ENCODE peak calls at places on chromosomes 4 and X, in five cellular contexts. L is H7, Z is NCI-H510A treated with DMSO at 0.1 percent for 48 hours, P is DMS79, T is NCI-H2029 treated with DMSO at 0.1 percent for 48 hours. Q is an unnamed sample.

GRCh38 chrX:21972721-21973120 is 32.2 kb downstream of the SMS start:
- DNase-seq in L (no peak), Z (no peak), P (no peak), T (no peak), Q (no peak)

GRCh38 chr4:71487324-71487677 is 148.5 kb downstream of the SLC4A4 start:
- DNase-seq in L (peak), Z (peak), P (no peak), T (no peak), Q (no peak)

GRCh38 chr4:54877006-54877405 is 219.2 kb downstream of the KIT start:
- DNase-seq in L (no peak), Z (no peak), P (no peak), T (no peak), Q (no peak)

GRCh38 chrX:17459008-17459407 is 84.0 kb downstream of the NHS start:
- DNase-seq in L (no peak), Z (no peak), P (no peak), T (peak), Q (no peak)

GRCh38 chrX:138745215-138745614 is 33.7 kb upstream of the FGF13 start:
- DNase-seq in L (peak), Z (peak), P (no peak), T (no peak), Q (no peak)

GRCh38 chrX:72381439-72382198 is 75.9 kb upstream of the CITED1 start:
- DNase-seq in L (no peak), Z (no peak), P (peak), T (peak), Q (no peak)

GRCh38 chrX:21840199-21840557 is 761 bp downstream of the MBTPS2 start:
- DNase-seq in L (no peak), Z (peak), P (no peak), T (no peak), Q (no peak)

GRCh38 chr4:122099896-122100295 is 52.2 kb upstream of the BLTP1 start:
- DNase-seq in L (no peak), Z (no peak), P (no peak), T (no peak), Q (no peak)

GRCh38 chr4:59814402-59814801 is 1385.7 kb upstream of the ADGRL3 start:
- DNase-seq in L (no peak), Z (no peak), P (no peak), T (no peak), Q (no peak)

GRCh38 chr4:40357738-40358137 is 22.6 kb downstream of the CHRNA9 start:
- DNase-seq in L (no peak), Z (no peak), P (no peak), T (no peak), Q (no peak)

GRCh38 chr4:15557806-15558550 is 88.3 kb downstream of the CC2D2A start:
- DNase-seq in L (no peak), Z (no peak), P (no peak), T (no peak), Q (no peak)

GRCh38 chr4:98873059-98873458 is 55.9 kb downstream of the EIF4E start:
- DNase-seq in L (no peak), Z (no peak), P (no peak), T (no peak), Q (no peak)

GRCh38 chr4:30718021-30718888 is 1.9 kb upstream of the PCDH7 start:
- DNase-seq in L (peak), Z (peak), P (no peak), T (no peak), Q (no peak)

GRCh38 chrX:65093658-65094057 is 117.4 kb upstream of the ZC4H2 start:
- DNase-seq in L (no peak), Z (no peak), P (no peak), T (no peak), Q (no peak)

GRCh38 chr4:11429646-11430045 is 952 bp upstream of the HS3ST1 start:
- DNase-seq in L (no peak), Z (no peak), P (no peak), T (no peak), Q (no peak)

GRCh38 chr4:148270600-148270999 is 171.6 kb downstream of the NR3C2 start:
- DNase-seq in L (no peak), Z (no peak), P (no peak), T (no peak), Q (no peak)

GRCh38 chr4:121551881-121552280 is 144.9 kb downstream of the ANXA5 start:
- DNase-seq in L (no peak), Z (peak), P (no peak), T (peak), Q (no peak)

Q was measured in omental fat pad.